ENCODE peak calls at places on chromosomes 4 and X, in eight cellular contexts. P is IMR-90, E is ovary, J is breast epithelium, G is endothelial cell of umbilical vein, Z is body of pancreas, W is testis, X is stomach. O is an unnamed sample.

GRCh38 chrX:123878177-123878576 is 18.3 kb downstream of the XIAP start:
- DNase-seq in P (peak; percentile 42), E (no peak), J (no peak), G (peak; percentile 41), Z (no peak), W (no peak), X (no peak), O (no peak)

GRCh38 chrX:91414710-91415109 is 19.9 kb upstream of the PABPC5 start:
- DNase-seq in P (no peak), E (no peak), J (no peak), G (no peak), Z (peak; percentile 22), W (peak; percentile 33), X (no peak), O (no peak)

GRCh38 chr4:152099555-152099954 is 338.7 kb upstream of the GATB start:
- DNase-seq in P (no peak), E (no peak), J (no peak), G (no peak), Z (no peak), W (no peak), X (no peak), O (no peak)

GRCh38 chrX:124212622-124213021 is 119.8 kb upstream of the TEX13D start:
- DNase-seq in P (no peak), E (no peak), J (no peak), G (no peak), Z (no peak), W (no peak), X (no peak), O (no peak)

GRCh38 chr4:89305712-89306437 is 1.7 kb downstream of the GPRIN3 start:
- DNase-seq in P (no peak), E (no peak), J (no peak), G (peak; percentile 19), Z (no peak), W (no peak), X (no peak), O (no peak)

GRCh38 chr4:3879681-3880594 is 113.8 kb downstream of the ADRA2C start:
- DNase-seq in P (no peak), E (no peak), J (no peak), G (no peak), Z (no peak), W (no peak), X (peak; percentile 26), O (no peak)

GRCh38 chrX:44908838-44909237 is 35.9 kb downstream of the KDM6A start:
- DNase-seq in P (no peak), E (no peak), J (no peak), G (no peak), Z (no peak), W (no peak), X (no peak), O (no peak)

GRCh38 chrX:115650916-115651315 is 89.9 kb downstream of the PLS3 start:
- DNase-seq in P (peak; percentile 47), E (no peak), J (no peak), G (peak; percentile 31), Z (peak; percentile 48), W (peak; percentile 34), X (peak; percentile 31), O (peak; percentile 29)

GRCh38 chr4:20493761-20494353 is 206.4 kb upstream of the PACRGL start:
- DNase-seq in P (peak; percentile 84), E (no peak), J (no peak), G (no peak), Z (no peak), W (no peak), X (no peak), O (no peak)

GRCh38 chr4:5722328-5722727 is 11.3 kb downstream of the EVC start:
- DNase-seq in P (peak; percentile 70), E (no peak), J (no peak), G (no peak), Z (no peak), W (no peak), X (no peak), O (no peak)

GRCh38 chr4:188113156-188113555 is 3.8 kb upstream of the TRIML2 start:
- DNase-seq in P (peak; percentile 28), E (no peak), J (no peak), G (no peak), Z (no peak), W (no peak), X (no peak), O (no peak)

GRCh38 chr4:185969657-185970056 is 99.3 kb upstream of the TLR3 start:
- DNase-seq in P (no peak), E (no peak), J (no peak), G (no peak), Z (no peak), W (no peak), X (no peak), O (no peak)

GRCh38 chr4:41146196-41146595 is 68.1 kb downstream of the APBB2 start:
- DNase-seq in P (no peak), E (no peak), J (no peak), G (no peak), Z (no peak), W (no peak), X (no peak), O (no peak)

GRCh38 chr4:41145571-41146078 is 68.7 kb downstream of the APBB2 start:
- DNase-seq in P (peak; percentile 45), E (no peak), J (no peak), G (no peak), Z (no peak), W (no peak), X (no peak), O (no peak)

GRCh38 chr4:41142946-41143720 is 71.2 kb downstream of the APBB2 start:
- DNase-seq in P (peak; percentile 92), E (peak; percentile 72), J (no peak), G (peak; percentile 62), Z (peak; percentile 48), W (peak; percentile 61), X (peak; percentile 62), O (no peak)

GRCh38 chr4:41143721-41144379 is 70.5 kb downstream of the APBB2 start:
- DNase-seq in P (no peak), E (no peak), J (no peak), G (peak; percentile 47), Z (no peak), W (no peak), X (no peak), O (no peak)

DNA sequence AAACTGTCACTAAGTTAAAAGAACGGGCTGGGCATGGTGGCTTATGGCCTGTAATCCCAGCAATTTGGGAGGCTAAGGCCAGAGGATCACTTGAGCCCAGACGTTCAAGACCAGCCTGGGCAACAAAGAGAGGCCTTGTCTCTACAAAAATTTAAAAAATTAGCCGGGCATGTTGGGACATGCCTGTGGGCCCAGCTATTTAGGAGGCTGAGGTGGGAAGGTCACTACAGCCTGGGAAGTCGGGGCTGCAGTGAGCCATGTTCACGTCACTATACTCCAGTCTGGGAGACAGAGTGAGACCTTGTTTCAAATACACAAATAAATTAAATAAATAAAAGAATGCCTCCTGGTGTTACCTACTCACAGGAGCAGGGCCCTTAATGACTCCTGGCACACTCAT is 69.5 kb downstream of the APBB2 start:
- DNase-seq in P (no peak), E (no peak), J (no peak), G (no peak), Z (no peak), W (no peak), X (no peak), O (no peak)
- H3K4me1 ChIP-seq in P (peaks cover 36% of the 10 kb centered on the region), E (peaks cover 26% of the 10 kb centered on the region), J (peaks cover 14% of the 10 kb centered on the region), G (peaks cover 59% of the 10 kb centered on the region), Z (peaks cover 38% of the 10 kb centered on the region), W (peaks cover 22% of the 10 kb centered on the region), X (peaks cover 70% of the 10 kb centered on the region), O (peaks cover 40% of the 10 kb centered on the region)

DNA sequence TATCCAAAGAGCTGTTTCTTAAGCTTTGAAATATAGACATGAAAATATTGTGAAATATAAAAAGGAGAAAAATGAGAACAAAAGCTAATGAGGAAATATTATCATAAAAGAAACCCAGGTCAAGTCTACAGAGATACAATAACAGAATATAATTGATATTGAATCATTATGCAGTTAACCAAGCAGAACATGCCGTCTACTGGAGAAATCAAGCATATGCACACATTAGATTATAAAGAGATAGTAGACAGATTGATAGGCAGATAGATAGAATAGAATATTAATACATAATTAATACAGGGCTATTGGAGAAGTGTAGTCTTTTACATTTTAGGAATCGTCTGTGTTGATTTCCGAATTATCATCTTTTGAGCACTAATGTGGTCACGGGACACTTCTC is 208.5 kb downstream of the EPHA5 start:
- DNase-seq in P (no peak), E (no peak), J (no peak), G (no peak), Z (no peak), W (no peak), X (no peak), O (no peak)
- TF ChIP-seq CTCF in P (no peak), E (no peak), J (no peak), G (no peak), Z (peak; percentile 6), W (no peak), X (no peak), O (no peak)

GRCh38 chr4:134952775-134953174 is 751.2 kb upstream of the PABPC4L start:
- DNase-seq in P (no peak), E (no peak), J (no peak), G (no peak), Z (no peak), W (no peak), X (no peak), O (no peak)

GRCh38 chr4:134952305-134952704 is 750.7 kb upstream of the PABPC4L start:
- DNase-seq in P (no peak), E (no peak), J (no peak), G (no peak), Z (no peak), W (no peak), X (no peak), O (no peak)

GRCh38 chr4:134944115-134944514 is 742.5 kb upstream of the PABPC4L start:
- DNase-seq in P (no peak), E (no peak), J (no peak), G (no peak), Z (no peak), W (peak; percentile 41), X (no peak), O (no peak)

DNA sequence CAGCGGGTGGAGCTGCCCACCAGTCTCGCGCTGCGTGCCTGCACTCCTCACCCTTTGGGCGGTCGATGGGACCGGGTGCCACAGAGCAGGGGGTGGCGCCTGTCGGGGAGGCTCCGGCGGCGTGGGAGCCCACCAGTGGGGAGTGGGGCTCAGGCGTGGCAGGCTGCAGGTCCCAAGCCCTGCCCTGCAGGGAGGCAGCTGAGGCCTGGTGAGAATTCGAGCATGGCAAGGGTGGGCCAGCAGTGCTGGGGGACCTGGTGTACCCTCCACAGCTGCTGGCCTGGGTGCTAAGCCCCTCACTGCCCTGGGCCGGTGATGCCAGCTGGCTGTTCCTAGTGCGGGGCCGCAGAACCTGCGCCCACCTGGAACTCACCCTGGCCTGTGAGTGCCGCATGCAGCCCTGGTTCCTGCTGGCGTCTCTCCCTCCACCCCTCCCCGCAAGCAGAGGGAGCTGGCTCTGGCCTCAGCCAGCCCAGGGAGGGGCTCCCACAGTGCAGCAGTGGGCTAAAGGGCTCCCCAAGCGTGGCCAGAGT is 746.6 kb upstream of the PABPC4L start:
- DNase-seq in P (no peak), E (no peak), J (no peak), G (no peak), Z (no peak), W (no peak), X (no peak), O (no peak)
- TF ChIP-seq POLR2A in P (no peak), E (no peak), J (no peak), G (no peak), Z (no peak), W (no peak), X (no peak), O (no peak)

DNA sequence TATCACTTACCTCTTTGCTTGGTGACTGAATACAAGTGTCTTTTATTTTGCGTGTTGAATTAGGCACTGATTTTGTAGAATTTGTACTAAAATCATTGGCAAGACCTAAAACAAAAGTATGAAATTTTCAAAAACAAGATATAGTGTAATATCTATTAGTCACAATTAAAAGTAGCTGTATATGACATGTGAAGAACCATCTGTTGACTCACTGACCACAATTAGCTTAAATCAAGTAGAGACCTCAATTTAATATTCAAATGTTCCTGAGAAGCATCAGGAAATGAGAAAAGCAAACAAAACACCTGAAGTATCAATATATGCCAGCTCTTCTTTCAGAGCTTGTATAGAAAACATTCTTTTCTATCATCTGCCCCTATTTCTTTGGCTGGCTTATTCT is 5.5 kb downstream of the CENPC start:
- DNase-seq in P (no peak), E (no peak), J (no peak), G (no peak), Z (no peak), W (no peak), X (no peak), O (no peak)
- H3K4me1 ChIP-seq in P (no peaks in the 10 kb centered on the region), E (peaks cover 1% of the 10 kb centered on the region), J (no peaks in the 10 kb centered on the region), G (peaks cover 10% of the 10 kb centered on the region), Z (peaks cover 28% of the 10 kb centered on the region), W (no peaks in the 10 kb centered on the region), X (peaks cover 31% of the 10 kb centered on the region), O (no peaks in the 10 kb centered on the region)

O was measured in heart left ventricle.